ENCODE peak calls at places on chromosomes 12 and 14, in ten cellular contexts. W, K, N, R, J, X, O, P, F and H are unnamed samples.

GRCh38 chr12:44774815-44775411 is 101.2 kb downstream of the NELL2 start:
- DNase-seq in W (peak), K (peak), N (peak), R (no peak), J (peak), X (no peak), O (peak), P (no peak), F (peak), H (peak)

GRCh38 chr12:14694145-14694544 is 2.3 kb downstream of the GUCY2C start:
- DNase-seq in W (no peak), K (no peak), N (no peak), R (no peak), J (no peak), X (no peak), O (no peak), P (no peak), F (no peak), H (no peak)

GRCh38 chr12:132432126-132432525 is 57.8 kb upstream of the FBRSL1 start:
- DNase-seq in W (no peak), K (no peak), N (no peak), R (no peak), J (no peak), X (no peak), O (no peak), P (no peak), F (no peak), H (no peak)

GRCh38 chr12:47845066-47845465 is 25.4 kb upstream of the HDAC7 start:
- DNase-seq in W (no peak), K (no peak), N (no peak), R (no peak), J (no peak), X (no peak), O (no peak), P (no peak), F (no peak), H (no peak)

GRCh38 chr14:75208843-75209242 is 32.4 kb upstream of the TMED10 start:
- DNase-seq in W (no peak), K (no peak), N (no peak), R (no peak), J (peak), X (no peak), O (no peak), P (no peak), F (no peak), H (no peak)

GRCh38 chr12:18250313-18250916 is 10.9 kb upstream of the PIK3C2G start:
- DNase-seq in W (peak), K (peak), N (peak), R (peak), J (peak), X (peak), O (peak), P (no peak), F (no peak), H (peak)

GRCh38 chr14:68283378-68284123 is 464.0 kb downstream of the RAD51B start:
- DNase-seq in W (no peak), K (no peak), N (no peak), R (no peak), J (no peak), X (no peak), O (peak), P (no peak), F (peak), H (no peak)

GRCh38 chr12:68352067-68352466 is 19.9 kb upstream of the MDM1 start:
- DNase-seq in W (no peak), K (no peak), N (no peak), R (no peak), J (no peak), X (no peak), O (peak), P (no peak), F (no peak), H (no peak)

GRCh38 chr14:100065942-100066574 is 836 bp downstream of the EVL start:
- DNase-seq in W (no peak), K (no peak), N (no peak), R (no peak), J (no peak), X (no peak), O (no peak), P (no peak), F (peak), H (no peak)

GRCh38 chr12:106358410-106359241 is 1.1 kb downstream of the POLR3B start:
- DNase-seq in W (no peak), K (no peak), N (no peak), R (peak), J (peak), X (peak), O (peak), P (no peak), F (no peak), H (no peak)

GRCh38 chr14:75132374-75133086 is 5.7 kb upstream of the NEK9 start:
- DNase-seq in W (peak), K (peak), N (peak), R (peak), J (peak), X (peak), O (peak), P (no peak), F (no peak), H (peak)

GRCh38 chr12:49502590-49502989 is 36.2 kb upstream of the KCNH3 start:
- DNase-seq in W (no peak), K (no peak), N (no peak), R (no peak), J (no peak), X (peak), O (no peak), P (no peak), F (no peak), H (no peak)

GRCh38 chr14:103136388-103137271 is 13.4 kb downstream of the TNFAIP2 start:
- DNase-seq in W (no peak), K (peak), N (no peak), R (peak), J (no peak), X (peak), O (peak), P (no peak), F (no peak), H (peak)

GRCh38 chr12:20624718-20625117 is 70.4 kb upstream of the SLCO1C1 start:
- DNase-seq in W (peak), K (peak), N (peak), R (no peak), J (peak), X (no peak), O (peak), P (no peak), F (no peak), H (peak)

GRCh38 chr12:49661191-49661590 is 37.8 kb downstream of the PRPF40B start:
- DNase-seq in W (no peak), K (no peak), N (no peak), R (no peak), J (no peak), X (no peak), O (no peak), P (no peak), F (no peak), H (no peak)

GRCh38 chr14:100432652-100433427 is 109.7 kb downstream of the SLC25A47 start:
- DNase-seq in W (no peak), K (no peak), N (no peak), R (no peak), J (no peak), X (no peak), O (no peak), P (no peak), F (no peak), H (no peak)

GRCh38 chr14:96016761-96017160 is 22.4 kb upstream of the C14orf132 start:
- DNase-seq in W (peak), K (no peak), N (peak), R (no peak), J (no peak), X (no peak), O (no peak), P (no peak), F (no peak), H (no peak)